ENCODE peak calls at places on chromosomes 7 and 10, in five cellular contexts. C, P, Y, J and N are unnamed samples.

GRCh38 chr10:111151595-111151994 is 74.8 kb downstream of the ADRA2A start:
- DNase-seq in J (no peak), Y (no peak), C (no peak), P (no peak), N (no peak)

GRCh38 chr10:60130130-60130579 is 223.8 kb upstream of the CCDC6 start:
- DNase-seq in C (no peak), J (no peak), Y (no peak), P (no peak), N (no peak)

GRCh38 chr10:43479275-43479674 is 42.4 kb downstream of the ZNF487 start:
- DNase-seq in P (no peak), Y (no peak), J (no peak), C (no peak), N (no peak)

GRCh38 chr7:65477326-65477725 is 103.7 kb downstream of the ZNF92 start:
- DNase-seq in Y (no peak), P (no peak), C (no peak), J (no peak), N (no peak)

GRCh38 chr10:69492091-69492745 is 41.0 kb downstream of the TSPAN15 start:
- DNase-seq in Y (no peak), C (no peak), J (peak; percentile 19), P (no peak), N (no peak)

GRCh38 chr7:2645274-2645868 is 13.6 kb downstream of the TTYH3 start:
- DNase-seq in P (no peak), C (no peak), J (peak; percentile 91), Y (no peak), N (no peak)

GRCh38 chr10:3099291-3100092 is 32.1 kb downstream of the PFKP start:
- DNase-seq in P (no peak), J (no peak), C (no peak), Y (no peak), N (peak; percentile 94)

GRCh38 chr7:4166340-4166739 is 515.8 kb upstream of the FOXK1 start:
- DNase-seq in C (no peak), J (no peak), P (no peak), Y (no peak), N (no peak)

GRCh38 chr7:142930126-142930730 is 3.3 kb downstream of the TRPV5 start:
- DNase-seq in J (no peak), P (no peak), C (no peak), Y (no peak), N (no peak)

GRCh38 chr10:103451091-103451801 is 924 bp downstream of the CALHM2 start:
- DNase-seq in J (peak; percentile 93), P (peak; percentile 82), Y (peak; percentile 77), C (peak; percentile 80), N (peak; percentile 15)

GRCh38 chr7:98202367-98203195 is 8.7 kb upstream of the BHLHA15 start:
- DNase-seq in C (no peak), P (no peak), J (peak; percentile 91), Y (no peak), N (peak; percentile 10)

GRCh38 chr7:4612939-4613841 is 68.9 kb upstream of the FOXK1 start:
- DNase-seq in C (no peak), P (peak; percentile 30), Y (no peak), J (peak; percentile 73), N (peak; percentile 17)

GRCh38 chr10:49187044-49187484 is 1.1 kb downstream of the TMEM273 start:
- DNase-seq in C (peak; percentile 39), P (no peak), J (peak; percentile 76), Y (no peak), N (no peak)

GRCh38 chr7:80942261-80943041 is 23.6 kb upstream of the SEMA3C start:
- DNase-seq in P (peak; percentile 55), J (no peak), C (peak; percentile 25), Y (peak; percentile 37), N (peak; percentile 100)

GRCh38 chr10:85645097-85645496 is 721.5 kb downstream of the GRID1 start:
- DNase-seq in Y (no peak), P (no peak), C (no peak), J (no peak), N (no peak)

DNA sequence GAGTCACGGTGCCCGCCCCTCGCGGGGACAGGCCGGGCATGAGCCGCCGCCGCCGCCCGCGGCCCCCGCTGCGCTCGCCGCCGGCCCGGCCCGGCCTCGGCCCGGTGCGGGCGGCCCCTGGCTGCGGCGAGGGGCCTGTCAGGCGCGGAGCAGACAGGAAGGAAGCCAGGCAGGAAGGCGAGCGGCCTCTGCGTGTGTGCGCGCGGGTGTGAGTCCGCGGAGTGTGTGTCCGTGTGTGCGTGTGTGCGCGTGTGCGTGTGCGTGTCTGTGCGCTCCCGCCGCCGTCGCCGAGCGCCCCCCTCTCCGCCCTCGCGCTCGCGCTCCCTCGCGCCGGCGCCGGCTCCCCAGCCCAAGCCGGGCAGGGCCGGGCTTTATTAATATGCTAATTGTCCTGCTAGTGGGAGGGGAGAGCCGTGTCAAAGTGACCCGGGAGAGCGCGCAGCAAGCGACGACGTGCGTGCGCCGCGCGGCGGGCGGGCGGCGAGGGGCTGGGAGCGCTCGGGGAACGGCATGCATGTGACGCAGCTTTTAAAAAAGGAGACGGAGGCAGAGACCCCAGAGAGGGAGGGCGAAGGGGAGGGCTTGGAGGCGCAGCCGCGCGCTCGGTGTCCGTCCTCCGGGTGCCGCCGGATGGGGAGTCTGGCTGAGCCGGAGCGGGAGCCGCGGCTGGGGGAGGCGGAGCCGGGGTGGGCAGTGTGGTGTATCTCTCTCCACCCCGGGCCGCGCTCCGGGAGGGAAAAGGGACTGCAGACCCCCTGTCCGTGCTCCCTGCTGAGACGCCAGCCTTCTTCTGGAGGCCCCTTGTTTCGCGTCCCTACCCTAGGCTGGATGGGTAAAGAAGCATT is at the start of gene LDB1:
- DNase-seq in Y (peak; percentile 82), J (peak; percentile 95), C (peak; percentile 83), P (peak; percentile 84), N (peak; percentile 53)
- TF ChIP-seq CTCF in Y (peak; percentile 29), J (peak; percentile 16), C (no peak), P (no peak), N (no peak)

GRCh38 chr10:6145979-6146432 is 56.7 kb upstream of the PFKFB3 start:
- DNase-seq in J (no peak), C (no peak), P (no peak), Y (no peak), N (no peak)
- H3K4me3 ChIP-seq in J (peak overlapping the region; percentile 90), C (peak overlapping the region; percentile 74), P (peak overlapping the region; percentile 82), Y (peak overlapping the region; percentile 98), N (peak overlapping the region; percentile 92)

DNA sequence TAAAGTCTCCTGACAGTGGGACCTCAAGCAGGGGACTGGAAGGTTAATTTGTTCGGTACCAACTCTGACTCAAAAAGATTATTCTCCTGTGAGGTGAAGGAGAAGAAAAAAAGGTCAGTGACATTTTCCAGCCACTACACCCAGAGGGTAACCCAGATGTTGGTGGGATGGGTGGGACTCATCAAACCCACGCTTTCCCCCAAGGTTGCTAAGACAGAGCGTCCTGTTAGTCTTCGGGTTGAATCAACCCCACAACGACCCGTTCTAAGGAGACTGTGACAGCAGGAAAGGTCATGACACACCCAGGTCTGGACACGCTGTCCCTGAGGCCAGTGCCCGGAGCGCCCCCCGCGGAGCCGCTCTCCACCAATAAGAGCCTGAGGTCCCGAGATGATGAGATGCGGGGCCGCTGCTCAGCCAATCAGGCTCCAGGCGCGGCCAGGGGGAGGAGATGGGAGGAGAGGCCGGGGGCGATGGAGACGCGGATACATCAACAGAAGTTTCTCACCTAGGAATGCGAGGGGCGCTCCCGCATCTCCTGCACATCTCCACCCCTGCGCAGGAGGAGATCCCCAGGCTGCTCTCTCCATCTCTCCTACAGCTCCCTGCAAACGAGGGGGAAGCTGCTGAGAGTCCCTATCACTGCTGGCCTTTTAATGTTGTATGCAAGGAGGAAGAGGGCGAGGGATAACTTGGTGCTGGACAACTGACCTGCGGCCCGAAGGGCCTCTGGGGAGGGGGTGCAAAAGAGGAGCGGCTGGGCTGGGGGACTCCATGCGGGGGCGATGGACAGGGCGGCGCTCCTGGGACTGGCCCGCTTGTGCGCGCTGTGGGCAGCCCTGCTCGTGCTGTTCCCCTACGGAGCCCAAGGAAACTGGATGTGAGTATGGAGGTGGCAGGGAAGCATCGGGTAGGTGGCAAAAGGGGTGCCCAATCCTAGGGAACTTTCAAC is at the start of gene WNT16:
- DNase-seq in J (peak; percentile 85), Y (no peak), P (no peak), C (no peak), N (no peak)
- H3K27me3 ChIP-seq in J (no peaks in the 10 kb centered on the region), Y (peaks cover 99% of the 10 kb centered on the region), P (no peaks in the 10 kb centered on the region), C (peaks cover 61% of the 10 kb centered on the region), N (peaks cover 23% of the 10 kb centered on the region)

DNA sequence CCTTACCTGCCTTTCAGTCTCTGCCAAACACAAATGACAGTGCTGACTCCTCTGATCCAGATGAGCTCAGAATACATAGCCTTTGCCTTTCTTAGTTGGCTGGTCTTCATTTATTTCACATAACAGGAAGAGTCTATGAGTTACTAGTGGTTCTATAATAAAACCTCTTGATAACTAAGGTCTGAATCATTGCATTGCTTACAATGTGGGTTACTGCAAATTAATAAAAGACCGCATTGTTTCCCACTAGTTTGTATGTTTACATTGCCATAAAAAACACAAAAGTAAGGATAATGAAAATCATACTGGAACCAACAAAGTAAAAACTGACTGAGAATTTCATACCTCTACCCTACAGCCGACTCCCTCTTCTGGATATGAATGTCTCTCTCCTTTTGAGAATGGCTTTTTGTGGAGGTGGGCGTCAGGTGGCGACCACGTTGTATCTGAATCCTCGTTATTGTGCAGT is 62.0 kb upstream of the AKR1E2 start:
- DNase-seq in C (no peak), Y (no peak), J (no peak), P (no peak), N (peak; percentile 80)
- TF ChIP-seq CTCF in C (no peak), Y (no peak), J (no peak), P (no peak), N (no peak)

DNA sequence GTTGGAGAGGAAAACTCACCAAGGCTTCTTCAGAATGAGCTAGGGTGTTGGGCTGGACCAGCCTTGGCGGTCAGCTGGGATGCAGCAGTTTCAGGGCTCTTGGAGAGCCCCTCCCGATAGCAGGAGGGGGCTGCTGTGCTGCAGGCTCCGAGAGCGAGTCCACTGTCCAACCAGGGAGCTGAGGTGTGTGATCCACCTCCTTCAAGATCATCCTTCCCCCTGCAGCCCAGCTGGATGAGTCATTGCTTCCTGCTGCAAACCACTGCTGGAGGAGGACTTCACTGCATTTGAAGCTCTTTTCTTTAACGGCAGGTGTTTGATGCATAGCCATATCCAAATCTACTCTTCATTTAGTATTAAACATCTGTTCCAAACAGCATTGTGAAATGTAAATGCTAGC is 54.2 kb upstream of the EBF3 start:
- DNase-seq in J (no peak), Y (no peak), P (no peak), C (no peak), N (peak; percentile 9)
- H3K4me3 ChIP-seq in J (no peak overlapping the region), Y (no peak overlapping the region), P (no peak overlapping the region), C (no peak overlapping the region), N (no peak overlapping the region)

GRCh38 chr7:149870274-149870673 is 3.5 kb upstream of the ATP6V0E2 start:
- DNase-seq in Y (no peak), J (no peak), P (no peak), C (no peak), N (no peak)
- H3K27me3 ChIP-seq in Y (no peaks in the 10 kb centered on the region), J (no peaks in the 10 kb centered on the region), P (no peaks in the 10 kb centered on the region), C (no peaks in the 10 kb centered on the region), N (no peaks in the 10 kb centered on the region)

GRCh38 chr10:119159332-119159731 is 6.2 kb downstream of the SFXN4 start:
- DNase-seq in C (no peak), P (no peak), Y (no peak), J (no peak), N (no peak)

GRCh38 chr10:119162121-119162520 is 3.4 kb downstream of the SFXN4 start:
- DNase-seq in P (no peak), J (no peak), Y (no peak), C (no peak), N (no peak)

GRCh38 chr10:119165171-119166110 is at the start of gene SFXN4:
- DNase-seq in C (peak; percentile 84), Y (peak; percentile 86), P (peak; percentile 77), J (peak; percentile 96), N (peak; percentile 10)

GRCh38 chr10:119162693-119163092 is 2.8 kb downstream of the SFXN4 start:
- DNase-seq in P (no peak), J (no peak), Y (no peak), C (no peak), N (no peak)

GRCh38 chr10:119161680-119162079 is 3.8 kb downstream of the SFXN4 start:
- DNase-seq in P (no peak), J (no peak), C (no peak), Y (no peak), N (peak; percentile 15)
- TF ChIP-seq CTCF in P (no peak), J (no peak), C (no peak), Y (peak; percentile 16), N (no peak)